ENCODE peak calls at places on chromosomes 7 and 10, in seven cellular contexts. W, Q, U, K, B, S and Y are unnamed samples.

GRCh38 chr10:74151057-74151878 is at the start of gene ADK:
- DNase-seq in Q (peak), W (peak), S (peak), B (peak), K (peak), U (peak), Y (peak)

GRCh38 chr10:13352519-13352918 is 4.4 kb upstream of the SEPHS1 start:
- DNase-seq in K (no peak), B (no peak), Q (peak), S (no peak), W (peak), U (no peak), Y (no peak)

GRCh38 chr10:29736325-29737208 is 101.8 kb upstream of the SVIL start:
- DNase-seq in W (no peak), U (peak), K (no peak), Q (no peak), S (peak), B (peak), Y (peak)

GRCh38 chr10:110268931-110269640 is 35.6 kb downstream of the SMNDC1 start:
- DNase-seq in Q (no peak), U (no peak), B (no peak), W (no peak), S (no peak), K (no peak), Y (no peak)

GRCh38 chr10:16441106-16441850 is 4.5 kb downstream of the PTER start:
- DNase-seq in U (no peak), S (no peak), K (no peak), W (no peak), B (no peak), Q (no peak), Y (peak)

GRCh38 chr10:52479567-52479966 is 165.5 kb downstream of the DKK1 start:
- DNase-seq in U (no peak), W (no peak), Q (no peak), S (no peak), B (no peak), K (no peak), Y (no peak)

GRCh38 chr7:150959739-150960734 is 18.1 kb downstream of the KCNH2 start:
- DNase-seq in B (no peak), Q (no peak), K (no peak), U (no peak), W (no peak), S (no peak), Y (no peak)

GRCh38 chr10:114315566-114316420 is 76.7 kb downstream of the VWA2 start:
- DNase-seq in K (no peak), S (no peak), W (no peak), Q (no peak), B (no peak), U (no peak), Y (no peak)

GRCh38 chr10:43216931-43217562 is 49.8 kb downstream of the RASGEF1A start:
- DNase-seq in B (no peak), W (no peak), Q (no peak), S (no peak), U (no peak), K (no peak), Y (no peak)

GRCh38 chr7:22351878-22352277 is 5.1 kb downstream of the RAPGEF5 start:
- DNase-seq in W (no peak), S (no peak), Q (no peak), K (no peak), B (no peak), U (no peak), Y (no peak)

GRCh38 chr7:44288811-44289340 is 36.5 kb downstream of the CAMK2B start:
- DNase-seq in B (no peak), W (no peak), Q (no peak), U (peak), K (no peak), S (no peak), Y (no peak)

GRCh38 chr7:7122701-7123281 is 59.6 kb upstream of the C1GALT1 start:
- DNase-seq in B (no peak), W (no peak), K (no peak), S (no peak), U (no peak), Q (no peak), Y (peak)

GRCh38 chr10:96636546-96636945 is 49.7 kb upstream of the TM9SF3 start:
- DNase-seq in Q (no peak), S (no peak), W (no peak), B (no peak), K (no peak), U (no peak), Y (no peak)

GRCh38 chr7:127066974-127067373 is 185.8 kb downstream of the GRM8 start:
- DNase-seq in S (no peak), W (no peak), B (no peak), Q (no peak), U (no peak), K (no peak), Y (no peak)

GRCh38 chr7:155106356-155106755 is 36.2 kb downstream of the HTR5A start:
- DNase-seq in U (no peak), Q (no peak), W (no peak), B (no peak), K (no peak), S (no peak), Y (no peak)

GRCh38 chr10:21993360-21994001 is 10.0 kb downstream of the DNAJC1 start:
- DNase-seq in W (no peak), S (no peak), B (no peak), U (no peak), Q (no peak), K (no peak), Y (peak)

GRCh38 chr10:126391162-126391880 is 3.0 kb upstream of the ADAM12 start:
- DNase-seq in S (no peak), W (no peak), B (no peak), Q (no peak), U (no peak), K (no peak), Y (peak)

GRCh38 chr7:120837599-120837998 is 20.3 kb downstream of the TSPAN12 start:
- DNase-seq in B (no peak), K (no peak), U (no peak), S (no peak), Q (no peak), W (no peak), Y (no peak)

GRCh38 chr7:132655071-132655761 is 78.9 kb upstream of the PLXNA4 start:
- DNase-seq in K (peak), S (peak), U (no peak), Q (peak), B (no peak), W (no peak), Y (peak)